ENCODE peak calls at places on chromosomes 13 and 19, in seven cellular contexts. One of them, this sample, is unnamed.

GRCh38 chr19:7512400-7512851 is 3.5 kb upstream of the ZNF358 start:
- DNase-seq in stimulated activated CD8-positive, alpha-beta memory T cell treated with anti-CD3 and anti-CD28 coated beads, Interleukin-15, amount 100 ng/mL, for 24 hours: no peak
- DNase-seq in aorta: no peak
- DNase-seq in cardiac fibroblast: no peak
- DNase-seq in stimulated activated naive CD8-positive, alpha-beta T cell treated with anti-CD3 and anti-CD28 coated beads, Interleukin-15, amount 100 ng/mL, for 72 hours: no peak
- DNase-seq in activated CD4-positive, alpha-beta T cell treated with anti-CD3 and anti-CD28 coated beads, Interleukin-2, amount 50 U/mL, for 1 hour: no peak
- DNase-seq in activated T-cell treated with anti-CD3 and anti-CD28 coated beads, Interleukin-2, amount 50 U/mL, for 1 hour: no peak
- DNase-seq in this sample: no peak

GRCh38 chr13:42001580-42001979 is 40.7 kb upstream of the VWA8 start:
- DNase-seq in stimulated activated CD8-positive, alpha-beta memory T cell treated with anti-CD3 and anti-CD28 coated beads, Interleukin-15, amount 100 ng/mL, for 24 hours: no peak
- DNase-seq in aorta: no peak
- DNase-seq in cardiac fibroblast: peak; percentile 90
- DNase-seq in stimulated activated naive CD8-positive, alpha-beta T cell treated with anti-CD3 and anti-CD28 coated beads, Interleukin-15, amount 100 ng/mL, for 72 hours: no peak
- DNase-seq in activated CD4-positive, alpha-beta T cell treated with anti-CD3 and anti-CD28 coated beads, Interleukin-2, amount 50 U/mL, for 1 hour: no peak
- DNase-seq in activated T-cell treated with anti-CD3 and anti-CD28 coated beads, Interleukin-2, amount 50 U/mL, for 1 hour: no peak
- DNase-seq in this sample: no peak

GRCh38 chr13:63393112-63393511 is 1977.5 kb upstream of the PCDH20 start:
- DNase-seq in stimulated activated CD8-positive, alpha-beta memory T cell treated with anti-CD3 and anti-CD28 coated beads, Interleukin-15, amount 100 ng/mL, for 24 hours: no peak
- DNase-seq in aorta: no peak
- DNase-seq in cardiac fibroblast: peak; percentile 7
- DNase-seq in stimulated activated naive CD8-positive, alpha-beta T cell treated with anti-CD3 and anti-CD28 coated beads, Interleukin-15, amount 100 ng/mL, for 72 hours: no peak
- DNase-seq in activated CD4-positive, alpha-beta T cell treated with anti-CD3 and anti-CD28 coated beads, Interleukin-2, amount 50 U/mL, for 1 hour: no peak
- DNase-seq in activated T-cell treated with anti-CD3 and anti-CD28 coated beads, Interleukin-2, amount 50 U/mL, for 1 hour: no peak
- DNase-seq in this sample: no peak

GRCh38 chr13:114063545-114064515 is 68.6 kb downstream of the RASA3 start:
- DNase-seq in stimulated activated CD8-positive, alpha-beta memory T cell treated with anti-CD3 and anti-CD28 coated beads, Interleukin-15, amount 100 ng/mL, for 24 hours: no peak
- DNase-seq in aorta: peak; percentile 85
- DNase-seq in cardiac fibroblast: peak; percentile 65
- DNase-seq in stimulated activated naive CD8-positive, alpha-beta T cell treated with anti-CD3 and anti-CD28 coated beads, Interleukin-15, amount 100 ng/mL, for 72 hours: no peak
- DNase-seq in activated CD4-positive, alpha-beta T cell treated with anti-CD3 and anti-CD28 coated beads, Interleukin-2, amount 50 U/mL, for 1 hour: no peak
- DNase-seq in activated T-cell treated with anti-CD3 and anti-CD28 coated beads, Interleukin-2, amount 50 U/mL, for 1 hour: no peak
- DNase-seq in this sample: peak; percentile 2

GRCh38 chr13:34867590-34867989 is 74.5 kb upstream of the NBEA start:
- DNase-seq in stimulated activated CD8-positive, alpha-beta memory T cell treated with anti-CD3 and anti-CD28 coated beads, Interleukin-15, amount 100 ng/mL, for 24 hours: no peak
- DNase-seq in aorta: no peak
- DNase-seq in cardiac fibroblast: peak; percentile 16
- DNase-seq in stimulated activated naive CD8-positive, alpha-beta T cell treated with anti-CD3 and anti-CD28 coated beads, Interleukin-15, amount 100 ng/mL, for 72 hours: no peak
- DNase-seq in activated CD4-positive, alpha-beta T cell treated with anti-CD3 and anti-CD28 coated beads, Interleukin-2, amount 50 U/mL, for 1 hour: no peak
- DNase-seq in activated T-cell treated with anti-CD3 and anti-CD28 coated beads, Interleukin-2, amount 50 U/mL, for 1 hour: no peak
- DNase-seq in this sample: no peak

GRCh38 chr19:3743486-3743885 is 18.0 kb downstream of the APBA3 start:
- DNase-seq in stimulated activated CD8-positive, alpha-beta memory T cell treated with anti-CD3 and anti-CD28 coated beads, Interleukin-15, amount 100 ng/mL, for 24 hours: no peak
- DNase-seq in aorta: no peak
- DNase-seq in cardiac fibroblast: no peak
- DNase-seq in stimulated activated naive CD8-positive, alpha-beta T cell treated with anti-CD3 and anti-CD28 coated beads, Interleukin-15, amount 100 ng/mL, for 72 hours: no peak
- DNase-seq in activated CD4-positive, alpha-beta T cell treated with anti-CD3 and anti-CD28 coated beads, Interleukin-2, amount 50 U/mL, for 1 hour: no peak
- DNase-seq in activated T-cell treated with anti-CD3 and anti-CD28 coated beads, Interleukin-2, amount 50 U/mL, for 1 hour: no peak
- DNase-seq in this sample: peak; percentile 24

GRCh38 chr13:97568850-97569249 is 134.9 kb downstream of the RAP2A start:
- DNase-seq in stimulated activated CD8-positive, alpha-beta memory T cell treated with anti-CD3 and anti-CD28 coated beads, Interleukin-15, amount 100 ng/mL, for 24 hours: no peak
- DNase-seq in aorta: no peak
- DNase-seq in cardiac fibroblast: peak; percentile 7
- DNase-seq in stimulated activated naive CD8-positive, alpha-beta T cell treated with anti-CD3 and anti-CD28 coated beads, Interleukin-15, amount 100 ng/mL, for 72 hours: no peak
- DNase-seq in activated CD4-positive, alpha-beta T cell treated with anti-CD3 and anti-CD28 coated beads, Interleukin-2, amount 50 U/mL, for 1 hour: no peak
- DNase-seq in activated T-cell treated with anti-CD3 and anti-CD28 coated beads, Interleukin-2, amount 50 U/mL, for 1 hour: no peak
- DNase-seq in this sample: no peak

GRCh38 chr19:54105796-54106195 is 3.1 kb downstream of the NDUFA3 start:
- DNase-seq in stimulated activated CD8-positive, alpha-beta memory T cell treated with anti-CD3 and anti-CD28 coated beads, Interleukin-15, amount 100 ng/mL, for 24 hours: no peak
- DNase-seq in aorta: peak; percentile 10
- DNase-seq in cardiac fibroblast: no peak
- DNase-seq in stimulated activated naive CD8-positive, alpha-beta T cell treated with anti-CD3 and anti-CD28 coated beads, Interleukin-15, amount 100 ng/mL, for 72 hours: no peak
- DNase-seq in activated CD4-positive, alpha-beta T cell treated with anti-CD3 and anti-CD28 coated beads, Interleukin-2, amount 50 U/mL, for 1 hour: no peak
- DNase-seq in activated T-cell treated with anti-CD3 and anti-CD28 coated beads, Interleukin-2, amount 50 U/mL, for 1 hour: no peak
- DNase-seq in this sample: no peak

GRCh38 chr19:15154002-15154612 is 46.7 kb downstream of the NOTCH3 start:
- DNase-seq in stimulated activated CD8-positive, alpha-beta memory T cell treated with anti-CD3 and anti-CD28 coated beads, Interleukin-15, amount 100 ng/mL, for 24 hours: no peak
- DNase-seq in aorta: peak; percentile 51
- DNase-seq in cardiac fibroblast: peak; percentile 64
- DNase-seq in stimulated activated naive CD8-positive, alpha-beta T cell treated with anti-CD3 and anti-CD28 coated beads, Interleukin-15, amount 100 ng/mL, for 72 hours: peak; percentile 24
- DNase-seq in activated CD4-positive, alpha-beta T cell treated with anti-CD3 and anti-CD28 coated beads, Interleukin-2, amount 50 U/mL, for 1 hour: no peak
- DNase-seq in activated T-cell treated with anti-CD3 and anti-CD28 coated beads, Interleukin-2, amount 50 U/mL, for 1 hour: no peak
- DNase-seq in this sample: peak; percentile 39

GRCh38 chr19:5889288-5889971 is 14.2 kb downstream of the NDUFA11 start:
- DNase-seq in stimulated activated CD8-positive, alpha-beta memory T cell treated with anti-CD3 and anti-CD28 coated beads, Interleukin-15, amount 100 ng/mL, for 24 hours: no peak
- DNase-seq in aorta: no peak
- DNase-seq in cardiac fibroblast: no peak
- DNase-seq in stimulated activated naive CD8-positive, alpha-beta T cell treated with anti-CD3 and anti-CD28 coated beads, Interleukin-15, amount 100 ng/mL, for 72 hours: no peak
- DNase-seq in activated CD4-positive, alpha-beta T cell treated with anti-CD3 and anti-CD28 coated beads, Interleukin-2, amount 50 U/mL, for 1 hour: no peak
- DNase-seq in activated T-cell treated with anti-CD3 and anti-CD28 coated beads, Interleukin-2, amount 50 U/mL, for 1 hour: no peak
- DNase-seq in this sample: no peak